ENCODE peak calls at places on chromosomes 12 and 14, in five cellular contexts. F is K562, T is HepG2, A is GM12878, W is GM12892. C is an unnamed sample.
A peak's percentile ranks its signal among the peaks of the same experiment; 100 is the strongest.

GRCh38 chr12:22313276-22313995 is 21.1 kb downstream of the ST8SIA1 start:
- DNase-seq in F (no peak), T (no peak), A (no peak), W (no peak), C (no peak)

GRCh38 chr12:113299619-113300237 is 35.2 kb downstream of the SLC8B1 start:
- DNase-seq in F (peak; percentile 73), T (peak; percentile 54), A (no peak), W (no peak), C (no peak)

GRCh38 chr14:89205137-89205740 is 211.8 kb downstream of the FOXN3 start:
- DNase-seq in F (no peak), T (no peak), A (no peak), W (no peak), C (no peak)

GRCh38 chr14:73227812-73228781 is 9.2 kb upstream of the PAPLN start:
- DNase-seq in F (no peak), T (peak; percentile 38), A (no peak), W (no peak), C (no peak)

GRCh38 chr12:18965210-18965609 is 164.3 kb upstream of the PLEKHA5 start:
- DNase-seq in F (no peak), T (no peak), A (no peak), W (no peak), C (no peak)

GRCh38 chr12:82486524-82487235 is 128.4 kb downstream of the METTL25 start:
- DNase-seq in F (no peak), T (no peak), A (no peak), W (no peak), C (no peak)

GRCh38 chr12:9041321-9041720 is 52.0 kb downstream of the KLRG1 start:
- DNase-seq in F (no peak), T (no peak), A (no peak), W (no peak), C (no peak)

GRCh38 chr14:88576222-88576621 is 13.4 kb downstream of the ZC3H14 start:
- DNase-seq in F (no peak), T (no peak), A (no peak), W (no peak), C (no peak)

GRCh38 chr12:23550753-23551152 is 398.7 kb downstream of the SOX5 start:
- DNase-seq in F (no peak), T (peak; percentile 12), A (no peak), W (no peak), C (no peak)

GRCh38 chr12:24574538-24574937 is 374.4 kb downstream of the BCAT1 start:
- DNase-seq in F (no peak), T (no peak), A (no peak), W (no peak), C (no peak)

GRCh38 chr12:57894577-57895292 is 46.6 kb upstream of the ATP23 start:
- DNase-seq in F (no peak), T (no peak), A (no peak), W (no peak), C (no peak)

GRCh38 chr12:5745251-5745888 is 199.7 kb downstream of the ANO2 start:
- DNase-seq in F (peak; percentile 76), T (peak; percentile 36), A (no peak), W (peak; percentile 23), C (peak; percentile 21)

GRCh38 chr14:34175574-34175973 is 224.7 kb upstream of the EGLN3 start:
- DNase-seq in F (no peak), T (no peak), A (peak; percentile 46), W (no peak), C (no peak)

GRCh38 chr12:132158677-132159554 is 14.7 kb downstream of the NOC4L start:
- DNase-seq in F (no peak), T (no peak), A (no peak), W (no peak), C (no peak)

GRCh38 chr12:64767495-64767894 is 8.3 kb upstream of the GNS start:
- DNase-seq in F (peak; percentile 37), T (no peak), A (no peak), W (no peak), C (no peak)

GRCh38 chr12:42140901-42141300 is 3.8 kb downstream of the GXYLT1 start:
- DNase-seq in F (no peak), T (peak; percentile 81), A (no peak), W (no peak), C (no peak)

GRCh38 chr12:78696267-78696666 is 168.3 kb upstream of the SYT1 start:
- DNase-seq in F (no peak), T (no peak), A (no peak), W (no peak), C (no peak)

GRCh38 chr14:88140874-88141273 is 135.9 kb downstream of the GPR65 start:
- DNase-seq in F (no peak), T (no peak), A (no peak), W (no peak), C (no peak)

GRCh38 chr12:47082963-47083621 is 3.3 kb upstream of the AMIGO2 start:
- DNase-seq in F (peak; percentile 48), T (no peak), A (no peak), W (no peak), C (no peak)

GRCh38 chr12:32897688-32898573 is 1.4 kb upstream of the PKP2 start:
- DNase-seq in F (no peak), T (no peak), A (no peak), W (no peak), C (no peak)
- TF ChIP-seq POLR2AphosphoS5 in F (no peak), T (no peak), A (no peak), W (no peak), C (no peak)

GRCh38 chr14:30993071-30993470 is 32.4 kb upstream of the AP4S1 start:
- DNase-seq in F (no peak), T (no peak), A (no peak), W (no peak), C (no peak)

GRCh38 chr14:30991408-30991807 is 34.0 kb upstream of the AP4S1 start:
- DNase-seq in F (no peak), T (no peak), A (no peak), W (no peak), C (no peak)

GRCh38 chr14:30988509-30988908 is 36.9 kb upstream of the AP4S1 start:
- DNase-seq in F (no peak), T (peak; percentile 49), A (no peak), W (no peak), C (no peak)

GRCh38 chr14:30994681-30995620 is 30.5 kb upstream of the AP4S1 start:
- DNase-seq in F (no peak), T (no peak), A (peak; percentile 8), W (no peak), C (no peak)

GRCh38 chr14:30990766-30991165 is 34.7 kb upstream of the AP4S1 start:
- DNase-seq in F (no peak), T (no peak), A (no peak), W (no peak), C (no peak)
- TF ChIP-seq TAF1 in F (no peak), T (no peak), A (no peak), W (no peak), C (no peak)

GRCh38 chr12:27523642-27524488 is at the start of gene PPFIBP1:
- DNase-seq in F (peak; percentile 96), T (peak; percentile 96), A (peak; percentile 91), W (peak; percentile 85), C (peak; percentile 72)

GRCh38 chr12:27524489-27524835 is 456 bp downstream of the PPFIBP1 start:
- DNase-seq in F (no peak), T (no peak), A (no peak), W (no peak), C (no peak)

GRCh38 chr12:27523305-27523641 is 733 bp upstream of the PPFIBP1 start:
- DNase-seq in F (no peak), T (no peak), A (no peak), W (no peak), C (no peak)

GRCh38 chr12:27524839-27525238 is 833 bp downstream of the PPFIBP1 start:
- DNase-seq in F (no peak), T (no peak), A (no peak), W (no peak), C (no peak)

GRCh38 chr12:27525373-27525772 is 1.4 kb downstream of the PPFIBP1 start:
- DNase-seq in F (no peak), T (no peak), A (no peak), W (no peak), C (no peak)
- TF ChIP-seq POLR2AphosphoS5 in F (no peak), T (no peak), A (no peak), W (no peak), C (no peak)

GRCh38 chr12:93944196-93944595 is 204.2 kb upstream of the PLXNC1 start:
- DNase-seq in F (no peak), T (no peak), A (no peak), W (no peak), C (no peak)
- TF ChIP-seq TAF1 in F (no peak), T (no peak), A (no peak), W (no peak), C (no peak)

GRCh38 chr14:22837750-22838538 is 1.6 kb downstream of the MMP14 start:
- DNase-seq in F (no peak), T (no peak), A (no peak), W (no peak), C (no peak)

GRCh38 chr14:22837059-22837749 is 819 bp downstream of the MMP14 start:
- DNase-seq in F (no peak), T (peak; percentile 68), A (no peak), W (no peak), C (no peak)

GRCh38 chr14:22838631-22839041 is 2.3 kb downstream of the MMP14 start:
- DNase-seq in F (no peak), T (no peak), A (no peak), W (no peak), C (no peak)

GRCh38 chr14:22841311-22841710 is 4.9 kb downstream of the MMP14 start:
- DNase-seq in F (no peak), T (no peak), A (no peak), W (no peak), C (no peak)

DNA sequence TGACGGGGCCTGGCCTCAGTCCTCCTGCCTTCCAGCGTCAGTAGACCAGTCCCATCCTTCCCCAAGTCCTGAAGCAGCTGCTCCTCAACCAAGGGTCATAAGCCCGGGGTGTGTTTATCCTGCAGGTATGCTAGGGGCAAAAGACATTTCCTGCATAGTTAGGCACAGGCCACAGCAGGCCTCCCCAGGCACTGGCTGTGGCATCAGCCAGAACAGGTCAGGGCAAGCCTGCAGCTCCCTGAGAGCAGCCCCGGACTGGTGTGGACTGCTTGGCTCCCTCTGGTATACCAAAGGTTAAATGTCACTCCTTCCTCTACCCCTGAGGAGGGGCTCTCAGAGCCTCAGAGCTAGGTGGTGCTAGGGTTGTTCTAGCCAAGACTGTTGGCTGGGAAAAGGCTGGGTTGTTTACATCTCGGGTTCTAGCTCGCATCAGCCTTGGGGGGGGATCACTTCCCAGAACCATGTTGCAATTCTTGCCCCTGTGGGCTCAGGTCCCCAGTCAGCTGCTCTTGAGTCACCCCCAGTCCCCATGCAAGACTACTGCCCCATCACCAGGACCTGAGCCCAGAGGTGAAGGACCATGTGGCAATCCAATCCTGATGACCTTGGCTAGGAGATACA is 2.9 kb downstream of the MMP14 start:
- DNase-seq in F (no peak), T (no peak), A (no peak), W (no peak), C (no peak)
- TF ChIP-seq POLR2AphosphoS5 in F (no peak), T (no peak), A (no peak), W (no peak), C (no peak)

DNA sequence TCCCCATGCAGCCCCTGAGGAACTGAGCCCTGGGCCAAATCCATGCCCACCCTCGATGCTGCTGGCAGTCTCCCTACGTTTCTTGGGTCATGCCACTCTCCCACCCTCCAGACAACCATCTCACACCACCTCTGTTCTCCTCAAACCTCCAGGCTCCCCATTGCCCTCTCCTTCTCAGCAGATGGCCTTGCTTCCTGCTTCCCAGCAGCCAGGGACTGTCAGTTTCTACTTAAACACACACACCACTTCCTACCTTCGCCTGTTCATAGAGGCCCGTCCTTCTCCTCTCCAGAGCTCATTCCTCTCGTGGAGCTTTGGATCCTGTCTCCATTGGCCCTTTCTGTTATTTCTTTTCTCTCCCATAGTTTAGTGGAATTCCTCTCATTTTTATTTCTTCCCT is 27.1 kb downstream of the ZNF664 start:
- DNase-seq in F (no peak), T (no peak), A (no peak), W (no peak), C (no peak)
- TF ChIP-seq TAF1 in F (no peak), T (no peak), A (no peak), W (no peak), C (no peak)

C was measured in GM12891.